ENCODE peak calls at places on chromosomes 5 and 9, in five cellular contexts. A is NCI-H146; S is glutamatergic neuron; T is activated CD8-positive, alpha-beta memory T cell treated with anti-CD3 and anti-CD28 coated beads for 24 hours; G is NCI-H1436. Y is an unnamed sample.

GRCh38 chr5:179120421-179120861 is 60.3 kb downstream of the ZNF354C start:
- DNase-seq in A (no peak), S (no peak), T (no peak), G (no peak), Y (no peak)

GRCh38 chr5:53381-54174 is 38.4 kb upstream of the PLEKHG4B start:
- DNase-seq in A (peak; percentile 93), S (peak; percentile 66), T (peak; percentile 82), G (peak; percentile 80), Y (no peak)

GRCh38 chr9:31597977-31598376 is 786.5 kb upstream of the ACO1 start:
- DNase-seq in A (no peak), S (no peak), T (no peak), G (no peak), Y (peak; percentile 92)

GRCh38 chr9:78369644-78370219 is 72.8 kb downstream of the PSAT1 start:
- DNase-seq in A (peak; percentile 43), S (peak; percentile 90), T (peak; percentile 75), G (no peak), Y (peak; percentile 52)

GRCh38 chr9:124873664-124874063 is 11.7 kb downstream of the ARPC5L start:
- DNase-seq in A (no peak), S (no peak), T (no peak), G (no peak), Y (no peak)

GRCh38 chr9:97923529-97924108 is 1.3 kb upstream of the TRMO start:
- DNase-seq in A (peak; percentile 56), S (peak; percentile 62), T (peak; percentile 85), G (peak; percentile 80), Y (peak; percentile 80)

GRCh38 chr9:129333961-129334743 is 156.1 kb upstream of the IER5L start:
- DNase-seq in A (no peak), S (peak; percentile 41), T (peak; percentile 73), G (peak; percentile 25), Y (peak; percentile 97)

GRCh38 chr5:42919600-42919999 is 107.9 kb upstream of the SELENOP start:
- DNase-seq in A (no peak), S (no peak), T (no peak), G (no peak), Y (no peak)

GRCh38 chr5:138466058-138466899 is 1.0 kb downstream of the EGR1 start:
- DNase-seq in A (no peak), S (no peak), T (peak; percentile 71), G (no peak), Y (no peak)

GRCh38 chr9:503331-503730 is 288.7 kb downstream of the DOCK8 start:
- DNase-seq in A (no peak), S (no peak), T (no peak), G (no peak), Y (no peak)

GRCh38 chr5:154194348-154195329 is 4.1 kb downstream of the GALNT10 start:
- DNase-seq in A (no peak), S (no peak), T (no peak), G (no peak), Y (no peak)